ENCODE peak calls at places on chromosomes 1 and 21, in four cellular contexts. L, Q, H and J are unnamed samples.

GRCh38 chr1:239368436-239369109 is 17.8 kb upstream of the CHRM3 start:
- DNase-seq in L (no peak), Q (no peak), H (no peak), J (no peak)

GRCh38 chr1:174445817-174446216 is 1.9 kb upstream of the GPR52 start:
- DNase-seq in L (peak; percentile 62), Q (no peak), H (no peak), J (peak; percentile 1)

GRCh38 chr1:243488459-243489163 is 232.8 kb downstream of the SDCCAG8 start:
- DNase-seq in L (no peak), Q (no peak), H (no peak), J (no peak)

GRCh38 chr1:163346326-163346870 is 24.6 kb downstream of the NUF2 start:
- DNase-seq in L (no peak), Q (no peak), H (peak; percentile 4), J (no peak)

GRCh38 chr1:108017698-108018097 is 52.7 kb upstream of the VAV3 start:
- DNase-seq in L (no peak), Q (no peak), H (no peak), J (no peak)

GRCh38 chr1:162551969-162552683 is 9.4 kb upstream of the UAP1 start:
- DNase-seq in L (no peak), Q (no peak), H (no peak), J (no peak)

GRCh38 chr1:204493882-204494280 is 724 bp downstream of the PIK3C2B start:
- DNase-seq in L (no peak), Q (no peak), H (peak; percentile 63), J (no peak)

GRCh38 chr1:226972931-226973330 is 32.8 kb downstream of the COQ8A start:
- DNase-seq in L (no peak), Q (no peak), H (no peak), J (no peak)

GRCh38 chr1:223137402-223138100 is 5.5 kb downstream of the TLR5 start:
- DNase-seq in L (no peak), Q (no peak), H (peak; percentile 75), J (no peak)

GRCh38 chr1:100921110-100921706 is 25.3 kb downstream of the SLC30A7 start:
- DNase-seq in L (no peak), Q (no peak), H (peak; percentile 70), J (peak; percentile 44)

GRCh38 chr1:1461721-1462317 is 9.7 kb upstream of the ATAD3B start:
- DNase-seq in L (peak; percentile 32), Q (no peak), H (no peak), J (no peak)

GRCh38 chr1:170836146-170836545 is 99.2 kb upstream of the MROH9 start:
- DNase-seq in L (no peak), Q (no peak), H (no peak), J (no peak)

GRCh38 chr1:164617607-164618564 is 58.9 kb downstream of the PBX1 start:
- DNase-seq in L (peak; percentile 62), Q (peak; percentile 72), H (peak; percentile 41), J (no peak)

GRCh38 chr21:42040411-42041180 is 30.4 kb upstream of the ZBTB21 start:
- DNase-seq in L (no peak), Q (no peak), H (peak; percentile 100), J (no peak)

GRCh38 chr21:44279621-44280260 is 5.9 kb upstream of the AIRE start:
- DNase-seq in L (no peak), Q (no peak), H (no peak), J (no peak)

GRCh38 chr1:39926343-39926769 is 24.6 kb upstream of the MYCL start:
- DNase-seq in L (no peak), Q (no peak), H (no peak), J (no peak)

GRCh38 chr1:39927538-39927937 is 25.8 kb upstream of the MYCL start:
- DNase-seq in L (no peak), Q (no peak), H (no peak), J (no peak)

GRCh38 chr1:39928809-39929587 is 25.9 kb upstream of the MFSD2A start:
- DNase-seq in L (no peak), Q (no peak), H (no peak), J (no peak)

GRCh38 chr1:39926820-39927219 is 25.1 kb upstream of the MYCL start:
- DNase-seq in L (no peak), Q (no peak), H (no peak), J (no peak)

GRCh38 chr1:39925727-39926342 is 24.1 kb upstream of the MYCL start:
- DNase-seq in L (no peak), Q (no peak), H (peak; percentile 7), J (no peak)
- H2AFZ ChIP-seq in L (no peak overlapping the region), Q (peak overlapping the region; percentile 19), H (no peak overlapping the region), J (peak overlapping the region; percentile 25)

GRCh38 chr1:22385537-22385936 is 66.1 kb upstream of the ZBTB40 start:
- DNase-seq in L (no peak), Q (no peak), H (no peak), J (no peak)
- H2BK12ac ChIP-seq in L (no peak overlapping the region), Q (no peak overlapping the region), H (no peak overlapping the region), J (no peak overlapping the region)

GRCh38 chr1:25727026-25727818 is 72.8 kb upstream of the SELENON start:
- DNase-seq in L (no peak), Q (no peak), H (no peak), J (no peak)
- H3K27ac ChIP-seq in L (no peak overlapping the region), Q (no peak overlapping the region), H (no peak overlapping the region), J (peak overlapping the region; percentile 9)

DNA sequence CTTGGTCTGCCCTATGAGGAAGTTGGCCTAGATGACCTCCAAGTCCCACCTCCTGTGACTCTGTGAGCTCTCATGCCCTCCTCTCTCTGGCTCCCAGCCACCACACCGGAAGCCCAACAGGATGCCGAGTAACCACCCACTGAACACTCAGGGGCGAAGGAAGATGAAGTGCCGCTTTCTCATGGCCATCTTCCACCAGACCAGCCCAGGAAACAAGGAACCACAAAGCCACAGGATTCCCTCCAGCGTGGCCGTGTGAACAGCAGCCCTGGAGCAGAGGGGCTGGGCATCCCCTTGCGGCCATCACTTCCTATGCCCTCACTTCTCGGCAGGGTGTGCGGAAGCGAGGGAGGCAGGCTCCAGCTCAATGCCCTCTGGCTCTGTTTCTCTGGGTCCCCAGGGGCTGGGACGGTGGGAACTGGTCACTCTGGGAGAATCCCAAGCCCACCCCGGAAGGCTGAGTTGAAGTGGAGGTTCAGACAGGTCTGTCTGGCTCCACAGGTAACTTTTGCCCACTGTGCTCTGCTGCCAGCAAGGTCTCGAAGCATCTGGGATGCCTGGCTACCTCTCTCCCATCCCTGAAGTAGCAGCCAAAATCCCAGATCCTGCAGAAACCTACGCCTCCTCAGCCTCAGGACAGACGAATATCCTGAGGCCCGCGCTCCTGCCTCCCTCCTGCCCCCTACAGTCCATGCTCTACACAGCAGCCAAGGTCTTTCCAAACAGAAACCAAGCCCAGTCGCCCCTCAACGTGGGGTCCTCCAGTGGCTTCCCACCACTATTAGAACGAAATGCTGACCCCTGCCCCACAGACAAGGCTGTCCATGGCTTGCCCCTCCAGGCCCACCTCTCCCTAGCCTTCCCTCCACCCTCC is 44.2 kb upstream of the ECE1 start:
- DNase-seq in L (peak; percentile 82), Q (peak; percentile 89), H (peak; percentile 99), J (no peak)
- H2AFZ ChIP-seq in L (no peak overlapping the region), Q (no peak overlapping the region), H (no peak overlapping the region), J (peak overlapping the region; percentile 24)

GRCh38 chr1:17090844-17091243 is 28.4 kb downstream of the PADI2 start:
- DNase-seq in L (no peak), Q (no peak), H (no peak), J (no peak)
- H2BK12ac ChIP-seq in L (no peak overlapping the region), Q (no peak overlapping the region), H (no peak overlapping the region), J (no peak overlapping the region)